ENCODE peak calls at places on chromosomes 2 and 18, in ten cellular contexts. M, Q, L, P, E, D, J, V, G and T are unnamed samples.

GRCh38 chr2:104406273-104406726 is 447.6 kb upstream of the POU3F3 start:
- DNase-seq in M (no peak), G (no peak), P (peak; percentile 3), Q (peak; percentile 13), D (no peak), J (no peak), E (no peak), V (peak; percentile 60), L (no peak), T (peak; percentile 4)

GRCh38 chr2:210399440-210400041 is 77.0 kb downstream of the LANCL1 start:
- DNase-seq in J (peak; percentile 42), E (no peak), Q (no peak), L (no peak), G (no peak), V (peak; percentile 3), M (no peak), P (no peak), D (no peak), T (peak; percentile 53)

GRCh38 chr18:58387716-58388115 is 241.2 kb downstream of the ALPK2 start:
- DNase-seq in P (no peak), J (no peak), E (no peak), V (no peak), M (no peak), D (no peak), L (no peak), G (no peak), Q (no peak), T (no peak)

GRCh38 chr2:189511210-189511609 is 69.4 kb downstream of the SLC40A1 start:
- DNase-seq in L (no peak), Q (no peak), V (no peak), D (no peak), G (no peak), E (no peak), J (no peak), P (no peak), M (no peak), T (no peak)

GRCh38 chr2:230762317-230762896 is 49.8 kb downstream of the CAB39 start:
- DNase-seq in J (peak; percentile 37), G (no peak), V (no peak), L (no peak), E (no peak), Q (no peak), D (no peak), M (no peak), P (peak; percentile 62), T (peak; percentile 68)

GRCh38 chr2:78592547-78592946 is 433.0 kb upstream of the REG3G start:
- DNase-seq in P (peak; percentile 4), E (no peak), Q (no peak), V (no peak), G (no peak), J (no peak), L (no peak), M (no peak), D (no peak), T (no peak)

GRCh38 chr2:27218614-27219013 is 1.4 kb downstream of the CAD start:
- DNase-seq in P (no peak), E (no peak), Q (no peak), D (no peak), G (no peak), J (no peak), V (no peak), M (no peak), L (no peak), T (no peak)

GRCh38 chr2:237283136-237283928 is 130.6 kb downstream of the COL6A3 start:
- DNase-seq in G (no peak), E (no peak), L (no peak), Q (peak; percentile 91), D (no peak), J (peak; percentile 70), P (no peak), V (peak; percentile 75), M (no peak), T (no peak)

GRCh38 chr2:9057939-9058761 is 54.7 kb upstream of the MBOAT2 start:
- DNase-seq in L (no peak), V (peak; percentile 88), Q (peak; percentile 16), D (no peak), J (peak; percentile 77), G (no peak), P (no peak), E (no peak), M (no peak), T (peak; percentile 96)

GRCh38 chr2:205580591-205580990 is 101.7 kb upstream of the NRP2 start:
- DNase-seq in L (no peak), P (no peak), Q (peak; percentile 58), D (no peak), M (no peak), G (no peak), V (peak; percentile 27), J (peak; percentile 32), E (no peak), T (peak; percentile 55)

GRCh38 chr2:138177693-138178092 is 213.4 kb downstream of the HNMT start:
- DNase-seq in E (no peak), D (no peak), V (no peak), P (no peak), J (no peak), L (no peak), G (no peak), Q (no peak), M (no peak), T (no peak)

GRCh38 chr2:35582637-35583036 is 772.9 kb upstream of the CRIM1 start:
- DNase-seq in V (no peak), M (no peak), D (no peak), P (no peak), G (no peak), J (no peak), Q (no peak), L (no peak), E (no peak), T (no peak)

GRCh38 chr2:213834331-213834730 is 550.1 kb downstream of the SPAG16 start:
- DNase-seq in P (no peak), J (peak; percentile 63), Q (peak; percentile 93), M (no peak), V (peak; percentile 86), D (no peak), E (no peak), G (peak; percentile 56), L (no peak), T (peak; percentile 41)

GRCh38 chr18:42649636-42650035 is 465.8 kb downstream of the RIT2 start:
- DNase-seq in M (no peak), L (no peak), G (no peak), Q (no peak), V (peak; percentile 73), P (no peak), J (no peak), D (no peak), E (no peak), T (no peak)

GRCh38 chr2:43542285-43542933 is 53.4 kb downstream of the THADA start:
- DNase-seq in V (peak; percentile 35), Q (peak; percentile 69), J (peak; percentile 86), E (no peak), D (no peak), M (no peak), G (no peak), L (no peak), P (peak; percentile 27), T (peak; percentile 75)

GRCh38 chr2:181715033-181715630 is 34.8 kb upstream of the NEUROD1 start:
- DNase-seq in E (no peak), P (peak; percentile 87), M (peak; percentile 65), L (peak; percentile 18), D (no peak), G (peak; percentile 52), J (peak; percentile 87), Q (peak; percentile 78), V (peak; percentile 61), T (peak; percentile 93)

GRCh38 chr2:233976690-233977294 is 59.6 kb downstream of the TRPM8 start:
- DNase-seq in E (no peak), J (peak; percentile 87), D (no peak), G (peak; percentile 45), Q (peak; percentile 71), P (peak; percentile 68), M (no peak), V (peak; percentile 66), L (no peak), T (peak; percentile 88)

GRCh38 chr2:210577263-210578071 is 21.1 kb downstream of the CPS1 start:
- DNase-seq in J (peak; percentile 67), V (peak; percentile 30), L (no peak), G (no peak), M (no peak), D (no peak), E (no peak), P (peak; percentile 63), Q (peak; percentile 64), T (peak; percentile 76)

GRCh38 chr2:147843864-147844690 is 752 bp upstream of the ACVR2A start:
- DNase-seq in Q (peak; percentile 87), L (peak; percentile 94), M (peak; percentile 92), P (peak; percentile 97), G (peak; percentile 70), J (peak; percentile 89), D (peak; percentile 95), E (peak; percentile 98), V (peak; percentile 79), T (peak; percentile 92)
- TF ChIP-seq CTCF in Q (peak; percentile 41), L (peak; percentile 23), M (peak; percentile 41), P (peak; percentile 30), G (no peak), J (no peak), D (no peak), E (no peak), V (no peak), T (peak; percentile 33)

GRCh38 chr2:62144689-62145477 is 51.0 kb upstream of the B3GNT2 start:
- DNase-seq in L (no peak), J (no peak), G (no peak), E (no peak), Q (no peak), M (no peak), V (no peak), P (no peak), D (no peak), T (no peak)
- H3K4me3 ChIP-seq in L (no peak overlapping the region), J (no peak overlapping the region), G (no peak overlapping the region), E (no peak overlapping the region), Q (no peak overlapping the region), M (no peak overlapping the region), V (no peak overlapping the region), P (no peak overlapping the region), D (no peak overlapping the region), T (no peak overlapping the region)

DNA sequence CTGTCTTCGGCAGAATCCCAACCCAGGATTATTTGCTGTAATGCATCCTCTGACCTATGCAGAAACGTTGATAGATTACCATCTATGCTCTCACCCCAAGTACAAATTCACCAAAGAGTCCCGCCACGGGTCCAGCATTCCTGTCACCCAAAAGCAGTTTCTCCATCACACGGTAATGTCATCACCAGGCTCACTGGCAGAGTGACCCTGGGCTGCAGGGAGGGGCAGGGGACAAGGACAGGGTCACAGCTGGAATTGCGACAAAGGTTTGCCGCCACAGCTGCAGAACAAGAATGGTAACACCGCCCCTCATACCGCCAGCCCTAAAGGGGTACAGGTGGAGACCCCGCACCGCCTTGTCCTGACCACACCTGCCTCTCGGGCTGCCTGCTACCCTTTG is 40.8 kb upstream of the TMEM177 start:
- DNase-seq in J (no peak), M (no peak), P (no peak), G (no peak), L (no peak), Q (no peak), D (no peak), V (no peak), E (no peak), T (no peak)
- TF ChIP-seq CTCF in J (no peak), M (no peak), P (no peak), G (no peak), L (no peak), Q (no peak), D (no peak), V (no peak), E (no peak), T (no peak)

DNA sequence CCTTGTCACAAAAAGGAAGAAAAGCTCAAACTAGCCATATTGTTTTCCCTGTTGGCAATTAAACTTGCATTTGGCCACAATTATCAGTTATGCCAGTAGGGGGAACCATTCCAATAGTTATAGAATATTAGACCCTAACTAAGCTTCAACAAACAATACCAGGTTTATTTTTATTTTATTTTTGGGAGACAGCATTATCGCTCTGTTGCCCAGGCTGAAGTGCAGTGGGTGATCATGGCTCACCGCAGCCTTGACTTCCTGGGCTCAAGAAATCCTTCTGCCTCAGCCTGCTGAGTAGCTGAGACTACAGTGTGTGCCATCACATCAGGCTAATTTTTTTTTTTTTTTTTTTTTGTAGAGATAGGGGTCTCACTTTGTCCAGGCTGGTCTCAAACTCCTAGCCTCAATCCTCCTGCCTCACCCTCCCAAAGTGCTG is 102.1 kb downstream of the ATAD2B start:
- DNase-seq in E (no peak), M (peak; percentile 18), V (peak; percentile 15), P (peak; percentile 47), Q (peak; percentile 54), D (no peak), J (peak; percentile 75), G (no peak), L (no peak), T (peak; percentile 78)
- H3K4me3 ChIP-seq in E (no peak overlapping the region), M (no peak overlapping the region), V (no peak overlapping the region), P (no peak overlapping the region), Q (no peak overlapping the region), D (no peak overlapping the region), J (no peak overlapping the region), G (no peak overlapping the region), L (no peak overlapping the region), T (no peak overlapping the region)